ENCODE peak calls at places on chromosomes 16 and 17, in ten cellular contexts. L is endothelial cell of umbilical vein, O is heart right ventricle, J is BE2C, V is stomach, P is cardiac fibroblast, Y is hepatocyte, U is fibroblast of the aortic adventitia, D is AG10803, X is left ventricle myocardium inferior. Q is an unnamed sample.

GRCh38 chr16:49396206-49396720 is 22.7 kb downstream of the C16orf78 start:
- DNase-seq in L (no peak), O (no peak), J (no peak), V (no peak), P (no peak), Y (no peak), U (no peak), D (no peak), X (no peak), Q (no peak)

GRCh38 chr16:4513086-4513860 is 25.3 kb downstream of the CDIP1 start:
- DNase-seq in L (no peak), O (no peak), J (no peak), V (no peak), P (no peak), Y (no peak), U (no peak), D (no peak), X (peak; percentile 42), Q (no peak)

GRCh38 chr16:87945351-87946042 is 5.7 kb upstream of the BANP start:
- DNase-seq in L (peak; percentile 75), O (peak; percentile 80), J (peak; percentile 90), V (peak; percentile 78), P (peak; percentile 69), Y (peak; percentile 91), U (peak; percentile 70), D (peak; percentile 40), X (peak; percentile 73), Q (peak; percentile 53)

GRCh38 chr16:88810868-88811599 is 694 bp downstream of the APRT start:
- DNase-seq in L (peak; percentile 69), O (peak; percentile 80), J (peak; percentile 64), V (peak; percentile 72), P (peak; percentile 78), Y (peak; percentile 93), U (peak; percentile 75), D (peak; percentile 71), X (peak; percentile 79), Q (no peak)

GRCh38 chr17:66654341-66654740 is 180.6 kb upstream of the CACNG5 start:
- DNase-seq in L (peak; percentile 64), O (no peak), J (no peak), V (no peak), P (peak; percentile 68), Y (no peak), U (peak; percentile 51), D (peak; percentile 67), X (no peak), Q (no peak)

GRCh38 chr17:56678249-56679144 is 85.0 kb downstream of the NOG start:
- DNase-seq in L (no peak), O (no peak), J (no peak), V (no peak), P (no peak), Y (peak; percentile 41), U (no peak), D (no peak), X (no peak), Q (no peak)

GRCh38 chr16:15775209-15775608 is 81.6 kb downstream of the MYH11 start:
- DNase-seq in L (peak; percentile 13), O (no peak), J (peak; percentile 13), V (no peak), P (peak; percentile 48), Y (no peak), U (peak; percentile 38), D (no peak), X (no peak), Q (no peak)

GRCh38 chr16:68190745-68191510 is 45.0 kb downstream of the ESRP2 start:
- DNase-seq in L (no peak), O (no peak), J (no peak), V (no peak), P (no peak), Y (no peak), U (no peak), D (peak; percentile 9), X (no peak), Q (no peak)

GRCh38 chr16:68992521-68992920 is 112.9 kb upstream of the HAS3 start:
- DNase-seq in L (peak; percentile 66), O (no peak), J (no peak), V (no peak), P (peak; percentile 89), Y (peak; percentile 8), U (peak; percentile 74), D (peak; percentile 64), X (no peak), Q (peak; percentile 32)

GRCh38 chr17:48175692-48176450 is 68.3 kb downstream of the SNX11 start:
- DNase-seq in L (no peak), O (no peak), J (no peak), V (no peak), P (peak; percentile 52), Y (no peak), U (peak; percentile 38), D (peak; percentile 65), X (no peak), Q (no peak)

DNA sequence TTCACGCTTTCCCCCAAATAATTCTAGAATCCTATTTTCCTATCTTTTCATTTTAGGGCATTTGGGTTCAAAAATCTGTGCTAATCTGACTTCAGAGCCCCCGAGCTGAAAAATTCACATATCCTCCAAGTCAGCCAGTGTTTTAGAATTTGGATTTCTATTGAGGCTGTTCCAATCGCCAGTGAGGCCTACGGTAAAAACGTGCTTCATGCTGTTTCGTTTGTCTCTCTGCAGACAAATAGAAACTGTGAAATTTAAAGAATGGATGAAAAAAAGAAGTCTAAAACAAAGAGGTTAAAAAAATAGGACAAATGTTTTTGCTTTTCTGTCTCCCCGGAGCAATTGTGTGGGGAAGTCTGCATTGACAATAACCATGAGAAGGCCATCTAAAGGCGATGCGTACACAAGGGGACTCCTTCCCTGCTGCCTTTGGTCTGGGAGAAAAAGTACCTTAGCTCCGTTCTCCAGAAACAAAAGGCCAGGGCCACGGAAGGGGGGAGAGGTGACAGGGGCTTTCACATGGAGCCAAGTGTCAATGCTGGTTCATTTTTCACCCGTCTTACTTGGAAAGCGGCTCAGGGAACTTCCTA is 4.6 kb upstream of the ZFHX3 start:
- DNase-seq in L (peak; percentile 40), O (no peak), J (no peak), V (no peak), P (peak; percentile 42), Y (no peak), U (no peak), D (no peak), X (no peak), Q (no peak)
- H3K4me3 ChIP-seq in L (no peak overlapping the region), O (no peak overlapping the region), J (no peak overlapping the region), V (no peak overlapping the region), P (no peak overlapping the region), Y (no peak overlapping the region), U (no peak overlapping the region), D (no peak overlapping the region), X (no peak overlapping the region), Q (no peak overlapping the region)

DNA sequence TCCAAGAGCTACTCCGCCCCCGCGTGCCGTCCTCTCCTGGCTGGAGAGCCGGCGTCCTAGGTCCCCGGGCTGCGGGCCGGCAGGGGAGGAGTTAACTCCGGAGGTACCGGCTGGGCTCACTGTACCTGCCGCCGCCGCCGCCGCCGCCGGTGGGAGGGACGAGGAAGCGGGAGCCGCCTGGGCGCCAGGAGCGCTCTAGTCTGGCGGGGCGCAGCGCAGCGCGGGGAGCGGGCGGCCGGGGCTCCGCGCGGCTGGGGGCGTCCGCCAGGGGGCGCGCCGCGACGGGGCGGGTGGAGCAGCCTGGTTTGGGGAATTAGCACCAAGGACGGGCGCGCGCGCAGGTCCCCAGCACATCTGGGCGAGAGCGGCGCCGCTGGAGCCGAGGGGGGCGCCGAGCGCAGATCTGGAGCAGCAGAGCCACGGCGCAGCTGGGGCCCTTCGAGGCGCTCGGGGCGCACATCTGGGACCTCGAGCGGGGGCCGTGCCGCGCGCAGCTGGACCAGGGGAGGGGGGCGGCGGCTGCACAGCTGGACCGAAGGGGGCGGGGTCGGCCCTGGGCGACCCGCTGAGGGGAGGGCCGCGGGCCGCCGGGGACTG is at the start of gene NXPH3:
- DNase-seq in L (peak; percentile 42), O (peak; percentile 81), J (peak; percentile 60), V (peak; percentile 80), P (peak; percentile 46), Y (peak; percentile 82), U (peak; percentile 35), D (peak; percentile 49), X (peak; percentile 75), Q (no peak)
- TF ChIP-seq CTCF in L (peak; percentile 66), O (no peak), J (peak; percentile 6), V (peak; percentile 49), P (peak; percentile 20), Y (peak; percentile 43), U (peak; percentile 47), D (no peak), X (peak; percentile 78), Q (peak; percentile 9)

GRCh38 chr17:51419476-51419875 is 159.1 kb downstream of the UTP18 start:
- DNase-seq in L (no peak), O (no peak), J (no peak), V (peak; percentile 28), P (no peak), Y (no peak), U (no peak), D (no peak), X (no peak), Q (no peak)

GRCh38 chr17:51427259-51428255 is 167.2 kb downstream of the UTP18 start:
- DNase-seq in L (no peak), O (no peak), J (no peak), V (no peak), P (no peak), Y (no peak), U (no peak), D (no peak), X (no peak), Q (no peak)

GRCh38 chr17:51425793-51426192 is 165.4 kb downstream of the UTP18 start:
- DNase-seq in L (no peak), O (no peak), J (no peak), V (no peak), P (no peak), Y (no peak), U (no peak), D (no peak), X (no peak), Q (no peak)

GRCh38 chr17:51422634-51423033 is 162.3 kb downstream of the UTP18 start:
- DNase-seq in L (no peak), O (no peak), J (no peak), V (no peak), P (no peak), Y (no peak), U (no peak), D (no peak), X (no peak), Q (no peak)

GRCh38 chr17:51423421-51424160 is 163.2 kb downstream of the UTP18 start:
- DNase-seq in L (no peak), O (no peak), J (no peak), V (no peak), P (no peak), Y (no peak), U (no peak), D (no peak), X (no peak), Q (no peak)
- H3K4me3 ChIP-seq in L (no peak overlapping the region), O (no peak overlapping the region), J (no peak overlapping the region), V (no peak overlapping the region), P (no peak overlapping the region), Y (no peak overlapping the region), U (no peak overlapping the region), D (no peak overlapping the region), X (no peak overlapping the region), Q (no peak overlapping the region)

DNA sequence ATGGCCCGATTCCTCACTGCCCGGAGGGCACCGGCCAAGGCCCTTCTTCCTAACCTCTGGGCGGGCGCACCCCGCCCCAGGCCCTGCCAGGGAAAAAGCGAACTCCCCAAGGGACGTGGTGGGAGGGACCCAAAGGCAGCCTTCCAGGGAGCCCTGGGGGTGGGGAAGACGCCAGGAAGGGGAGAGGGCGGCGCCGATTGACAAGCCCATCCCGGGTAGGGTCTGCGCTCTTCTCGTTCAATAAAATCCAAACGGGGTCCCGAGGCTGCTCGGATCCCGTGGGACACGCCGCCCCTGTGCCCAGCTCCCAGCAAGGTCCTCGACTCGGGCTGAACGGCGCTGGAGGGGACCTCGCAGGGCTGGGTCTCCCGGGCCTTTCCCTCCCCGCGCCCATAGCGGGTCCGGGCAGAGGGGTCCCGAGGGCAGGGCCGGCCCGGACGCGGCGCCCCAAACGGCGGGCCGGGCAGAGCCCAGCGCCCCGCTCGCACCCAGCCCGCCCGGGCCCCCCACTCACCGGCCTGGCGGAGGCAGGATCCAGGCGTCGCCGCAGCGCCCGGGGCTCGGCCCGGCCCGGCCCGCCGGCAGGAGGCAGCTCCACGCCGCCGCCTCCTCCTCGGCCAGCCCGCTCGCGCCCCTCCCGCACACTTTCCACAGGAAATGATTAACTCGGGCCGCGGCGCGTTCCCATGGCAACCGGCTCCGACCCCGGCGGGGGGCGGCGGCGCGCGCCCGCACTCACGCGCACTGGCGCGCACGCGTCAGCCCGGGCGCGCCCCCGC is at the start of gene KIFC3:
- DNase-seq in L (peak; percentile 78), O (peak; percentile 90), J (peak; percentile 85), V (peak; percentile 83), P (peak; percentile 84), Y (peak; percentile 93), U (peak; percentile 61), D (peak; percentile 74), X (peak; percentile 88), Q (no peak)
- TF ChIP-seq CTCF in L (no peak), O (no peak), J (no peak), V (no peak), P (no peak), Y (no peak), U (peak; percentile 5), D (no peak), X (peak; percentile 52), Q (no peak)